ENCODE peak calls at places on chromosomes 12 and 14, in six cellular contexts. One of them, this sample, is unnamed.

GRCh38 chr12:103547929-103548328 is 39.1 kb upstream of the STAB2 start:
- DNase-seq in iPS-NIHi11: peak
- DNase-seq in activated T-cell treated with anti-CD3 and anti-CD28 coated beads for 1 hour: no peak
- DNase-seq in stimulated activated CD4-positive, alpha-beta T cell treated with anti-CD3 and anti-CD28 coated beads, Interleukin-4, amount 100 ng/mL, for 48 hours: no peak
- DNase-seq in HS-27A: no peak
- DNase-seq in H54: no peak
- DNase-seq in this sample: no peak

GRCh38 chr12:114025935-114026334 is 59.8 kb upstream of the RBM19 start:
- DNase-seq in activated T-cell treated with anti-CD3 and anti-CD28 coated beads for 1 hour: no peak
- DNase-seq in HS-27A: no peak
- DNase-seq in iPS-NIHi11: no peak
- DNase-seq in stimulated activated CD4-positive, alpha-beta T cell treated with anti-CD3 and anti-CD28 coated beads, Interleukin-4, amount 100 ng/mL, for 48 hours: no peak
- DNase-seq in H54: no peak
- DNase-seq in this sample: no peak

GRCh38 chr12:68865399-68866154 is 57.6 kb downstream of the MDM2 start:
- DNase-seq in H54: no peak
- DNase-seq in activated T-cell treated with anti-CD3 and anti-CD28 coated beads for 1 hour: no peak
- DNase-seq in HS-27A: no peak
- DNase-seq in stimulated activated CD4-positive, alpha-beta T cell treated with anti-CD3 and anti-CD28 coated beads, Interleukin-4, amount 100 ng/mL, for 48 hours: no peak
- DNase-seq in iPS-NIHi11: no peak
- DNase-seq in this sample: no peak

GRCh38 chr12:4423528-4424195 is 22.0 kb downstream of the FGF6 start:
- DNase-seq in iPS-NIHi11: no peak
- DNase-seq in stimulated activated CD4-positive, alpha-beta T cell treated with anti-CD3 and anti-CD28 coated beads, Interleukin-4, amount 100 ng/mL, for 48 hours: no peak
- DNase-seq in H54: no peak
- DNase-seq in HS-27A: no peak
- DNase-seq in activated T-cell treated with anti-CD3 and anti-CD28 coated beads for 1 hour: no peak
- DNase-seq in this sample: no peak

GRCh38 chr12:1590083-1590979 is 4.0 kb downstream of the FBXL14 start:
- DNase-seq in activated T-cell treated with anti-CD3 and anti-CD28 coated beads for 1 hour: no peak
- DNase-seq in stimulated activated CD4-positive, alpha-beta T cell treated with anti-CD3 and anti-CD28 coated beads, Interleukin-4, amount 100 ng/mL, for 48 hours: no peak
- DNase-seq in iPS-NIHi11: peak
- DNase-seq in HS-27A: no peak
- DNase-seq in H54: no peak
- DNase-seq in this sample: no peak

GRCh38 chr12:40162022-40162421 is 56.1 kb upstream of the SLC2A13 start:
- DNase-seq in iPS-NIHi11: no peak
- DNase-seq in HS-27A: no peak
- DNase-seq in stimulated activated CD4-positive, alpha-beta T cell treated with anti-CD3 and anti-CD28 coated beads, Interleukin-4, amount 100 ng/mL, for 48 hours: no peak
- DNase-seq in H54: no peak
- DNase-seq in activated T-cell treated with anti-CD3 and anti-CD28 coated beads for 1 hour: no peak
- DNase-seq in this sample: no peak

GRCh38 chr14:93114068-93114710 is 1.5 kb downstream of the ITPK1 start:
- DNase-seq in activated T-cell treated with anti-CD3 and anti-CD28 coated beads for 1 hour: no peak
- DNase-seq in iPS-NIHi11: no peak
- DNase-seq in HS-27A: no peak
- DNase-seq in H54: no peak
- DNase-seq in stimulated activated CD4-positive, alpha-beta T cell treated with anti-CD3 and anti-CD28 coated beads, Interleukin-4, amount 100 ng/mL, for 48 hours: no peak
- DNase-seq in this sample: no peak

GRCh38 chr14:57389646-57390036 is 745 bp upstream of the NAA30 start:
- DNase-seq in H54: no peak
- DNase-seq in activated T-cell treated with anti-CD3 and anti-CD28 coated beads for 1 hour: no peak
- DNase-seq in stimulated activated CD4-positive, alpha-beta T cell treated with anti-CD3 and anti-CD28 coated beads, Interleukin-4, amount 100 ng/mL, for 48 hours: no peak
- DNase-seq in iPS-NIHi11: peak
- DNase-seq in HS-27A: no peak
- DNase-seq in this sample: no peak

GRCh38 chr14:55200646-55201045 is 9.3 kb upstream of the DLGAP5 start:
- DNase-seq in H54: no peak
- DNase-seq in HS-27A: no peak
- DNase-seq in iPS-NIHi11: no peak
- DNase-seq in stimulated activated CD4-positive, alpha-beta T cell treated with anti-CD3 and anti-CD28 coated beads, Interleukin-4, amount 100 ng/mL, for 48 hours: no peak
- DNase-seq in activated T-cell treated with anti-CD3 and anti-CD28 coated beads for 1 hour: no peak
- DNase-seq in this sample: no peak

GRCh38 chr12:80445083-80445482 is 1.0 kb downstream of the PTPRQ start:
- DNase-seq in iPS-NIHi11: no peak
- DNase-seq in HS-27A: no peak
- DNase-seq in stimulated activated CD4-positive, alpha-beta T cell treated with anti-CD3 and anti-CD28 coated beads, Interleukin-4, amount 100 ng/mL, for 48 hours: no peak
- DNase-seq in H54: no peak
- DNase-seq in activated T-cell treated with anti-CD3 and anti-CD28 coated beads for 1 hour: no peak
- DNase-seq in this sample: no peak

GRCh38 chr12:3545121-3545796 is 54.3 kb downstream of the PRMT8 start:
- DNase-seq in activated T-cell treated with anti-CD3 and anti-CD28 coated beads for 1 hour: no peak
- DNase-seq in HS-27A: no peak
- DNase-seq in H54: no peak
- DNase-seq in stimulated activated CD4-positive, alpha-beta T cell treated with anti-CD3 and anti-CD28 coated beads, Interleukin-4, amount 100 ng/mL, for 48 hours: no peak
- DNase-seq in iPS-NIHi11: no peak
- DNase-seq in this sample: no peak

This sample was measured in activated effector memory CD4-positive, alpha-beta T cell treated with Interleukin-2 at 50 U/mL for 16 hours.